ENCODE peak calls at places on chromosomes 5 and 9, in ten cellular contexts. One of them, this sample, is unnamed.

GRCh38 chr5:135194573-135195266 is 160.7 kb upstream of the PITX1 start:
- DNase-seq in foreskin melanocyte: no peak
- DNase-seq in left colon: no peak
- DNase-seq in Daoy: peak; percentile 45
- DNase-seq in KG1: no peak
- DNase-seq in NAMALWA: no peak
- DNase-seq in amygdala: no peak
- DNase-seq in left cardiac atrium: peak; percentile 49
- DNase-seq in hippocampal formation: no peak
- DNase-seq in anterior cingulate cortex: no peak
- DNase-seq in this sample: no peak

GRCh38 chr9:132761602-132762001 is 91.3 kb downstream of the GTF3C4 start:
- DNase-seq in foreskin melanocyte: no peak
- DNase-seq in left cardiac atrium: no peak
- DNase-seq in NAMALWA: no peak
- DNase-seq in left colon: no peak
- DNase-seq in hippocampal formation: no peak
- DNase-seq in KG1: no peak
- DNase-seq in anterior cingulate cortex: no peak
- DNase-seq in amygdala: no peak
- DNase-seq in Daoy: no peak
- DNase-seq in this sample: no peak

GRCh38 chr5:134136771-134137170 is 22.3 kb downstream of the TCF7 start:
- DNase-seq in anterior cingulate cortex: no peak
- DNase-seq in hippocampal formation: no peak
- DNase-seq in left colon: peak; percentile 2
- DNase-seq in NAMALWA: no peak
- DNase-seq in KG1: no peak
- DNase-seq in Daoy: no peak
- DNase-seq in left cardiac atrium: peak; percentile 2
- DNase-seq in amygdala: no peak
- DNase-seq in foreskin melanocyte: no peak
- DNase-seq in this sample: no peak

GRCh38 chr9:108933231-108933630 is 693 bp downstream of the ELP1 start:
- DNase-seq in foreskin melanocyte: peak; percentile 7
- DNase-seq in Daoy: peak; percentile 18
- DNase-seq in left cardiac atrium: no peak
- DNase-seq in hippocampal formation: no peak
- DNase-seq in KG1: no peak
- DNase-seq in NAMALWA: no peak
- DNase-seq in anterior cingulate cortex: no peak
- DNase-seq in left colon: no peak
- DNase-seq in amygdala: no peak
- DNase-seq in this sample: peak; percentile 32

GRCh38 chr5:157559301-157559700 is 16.3 kb downstream of the ADAM19 start:
- DNase-seq in KG1: no peak
- DNase-seq in left cardiac atrium: no peak
- DNase-seq in amygdala: no peak
- DNase-seq in Daoy: peak; percentile 52
- DNase-seq in hippocampal formation: no peak
- DNase-seq in NAMALWA: no peak
- DNase-seq in foreskin melanocyte: no peak
- DNase-seq in left colon: no peak
- DNase-seq in anterior cingulate cortex: no peak
- DNase-seq in this sample: peak; percentile 63

GRCh38 chr5:153711755-153712154 is 221.3 kb downstream of the GRIA1 start:
- DNase-seq in left colon: no peak
- DNase-seq in hippocampal formation: no peak
- DNase-seq in KG1: no peak
- DNase-seq in left cardiac atrium: no peak
- DNase-seq in foreskin melanocyte: no peak
- DNase-seq in anterior cingulate cortex: no peak
- DNase-seq in NAMALWA: no peak
- DNase-seq in Daoy: no peak
- DNase-seq in amygdala: no peak
- DNase-seq in this sample: peak; percentile 12

GRCh38 chr5:168234133-168234532 is 57.3 kb upstream of the WWC1 start:
- DNase-seq in left cardiac atrium: no peak
- DNase-seq in anterior cingulate cortex: no peak
- DNase-seq in hippocampal formation: no peak
- DNase-seq in NAMALWA: no peak
- DNase-seq in left colon: no peak
- DNase-seq in foreskin melanocyte: no peak
- DNase-seq in KG1: no peak
- DNase-seq in amygdala: no peak
- DNase-seq in Daoy: no peak
- DNase-seq in this sample: no peak

GRCh38 chr9:4306066-4306787 is 6.4 kb upstream of the GLIS3 start:
- DNase-seq in left cardiac atrium: no peak
- DNase-seq in hippocampal formation: no peak
- DNase-seq in Daoy: no peak
- DNase-seq in NAMALWA: no peak
- DNase-seq in left colon: no peak
- DNase-seq in foreskin melanocyte: no peak
- DNase-seq in anterior cingulate cortex: no peak
- DNase-seq in amygdala: no peak
- DNase-seq in KG1: no peak
- DNase-seq in this sample: peak; percentile 71

GRCh38 chr5:94707359-94707758 is 88.9 kb downstream of the SLF1 start:
- DNase-seq in hippocampal formation: no peak
- DNase-seq in NAMALWA: no peak
- DNase-seq in anterior cingulate cortex: no peak
- DNase-seq in left colon: no peak
- DNase-seq in foreskin melanocyte: no peak
- DNase-seq in KG1: no peak
- DNase-seq in left cardiac atrium: no peak
- DNase-seq in Daoy: no peak
- DNase-seq in amygdala: no peak
- DNase-seq in this sample: peak; percentile 61

GRCh38 chr5:9564752-9565151 is 18.9 kb upstream of the SEMA5A start:
- DNase-seq in Daoy: no peak
- DNase-seq in amygdala: no peak
- DNase-seq in KG1: no peak
- DNase-seq in hippocampal formation: no peak
- DNase-seq in left cardiac atrium: no peak
- DNase-seq in anterior cingulate cortex: no peak
- DNase-seq in foreskin melanocyte: no peak
- DNase-seq in left colon: no peak
- DNase-seq in NAMALWA: no peak
- DNase-seq in this sample: peak; percentile 56

GRCh38 chr9:12775373-12775962 is 648 bp downstream of the LURAP1L start:
- DNase-seq in anterior cingulate cortex: peak; percentile 52
- DNase-seq in left cardiac atrium: peak; percentile 28
- DNase-seq in amygdala: peak; percentile 59
- DNase-seq in left colon: peak; percentile 45
- DNase-seq in KG1: no peak
- DNase-seq in NAMALWA: no peak
- DNase-seq in Daoy: peak; percentile 43
- DNase-seq in hippocampal formation: no peak
- DNase-seq in foreskin melanocyte: peak; percentile 19
- DNase-seq in this sample: no peak

GRCh38 chr5:131628990-131629389 is 6.0 kb downstream of the RAPGEF6 start:
- DNase-seq in KG1: no peak
- DNase-seq in amygdala: no peak
- DNase-seq in left colon: no peak
- DNase-seq in Daoy: peak; percentile 59
- DNase-seq in left cardiac atrium: no peak
- DNase-seq in NAMALWA: no peak
- DNase-seq in foreskin melanocyte: no peak
- DNase-seq in anterior cingulate cortex: no peak
- DNase-seq in hippocampal formation: no peak
- DNase-seq in this sample: peak; percentile 33

GRCh38 chr5:4963265-4963664 is 176.9 kb upstream of the ADAMTS16 start:
- DNase-seq in KG1: no peak
- DNase-seq in left cardiac atrium: no peak
- DNase-seq in amygdala: no peak
- DNase-seq in NAMALWA: no peak
- DNase-seq in hippocampal formation: no peak
- DNase-seq in left colon: no peak
- DNase-seq in Daoy: no peak
- DNase-seq in foreskin melanocyte: no peak
- DNase-seq in anterior cingulate cortex: no peak
- DNase-seq in this sample: no peak

GRCh38 chr9:138098116-138098907 is 220.7 kb downstream of the CACNA1B start:
- DNase-seq in left colon: no peak
- DNase-seq in left cardiac atrium: no peak
- DNase-seq in KG1: no peak
- DNase-seq in anterior cingulate cortex: no peak
- DNase-seq in amygdala: no peak
- DNase-seq in foreskin melanocyte: no peak
- DNase-seq in hippocampal formation: no peak
- DNase-seq in Daoy: peak; percentile 2
- DNase-seq in NAMALWA: no peak
- DNase-seq in this sample: no peak

GRCh38 chr5:148620696-148621095 is 33.6 kb downstream of the HTR4 start:
- DNase-seq in hippocampal formation: no peak
- DNase-seq in left cardiac atrium: no peak
- DNase-seq in left colon: no peak
- DNase-seq in anterior cingulate cortex: no peak
- DNase-seq in KG1: no peak
- DNase-seq in NAMALWA: no peak
- DNase-seq in Daoy: peak; percentile 54
- DNase-seq in amygdala: no peak
- DNase-seq in foreskin melanocyte: no peak
- DNase-seq in this sample: no peak

GRCh38 chr5:148937830-148938534 is 111.6 kb downstream of the ADRB2 start:
- DNase-seq in NAMALWA: no peak
- DNase-seq in foreskin melanocyte: no peak
- DNase-seq in anterior cingulate cortex: no peak
- DNase-seq in left cardiac atrium: no peak
- DNase-seq in KG1: no peak
- DNase-seq in Daoy: no peak
- DNase-seq in hippocampal formation: no peak
- DNase-seq in left colon: no peak
- DNase-seq in amygdala: no peak
- DNase-seq in this sample: no peak

GRCh38 chr5:25439025-25439424 is 794.2 kb upstream of the CDH10 start:
- DNase-seq in Daoy: no peak
- DNase-seq in NAMALWA: no peak
- DNase-seq in left cardiac atrium: no peak
- DNase-seq in left colon: no peak
- DNase-seq in amygdala: no peak
- DNase-seq in foreskin melanocyte: no peak
- DNase-seq in KG1: no peak
- DNase-seq in hippocampal formation: no peak
- DNase-seq in anterior cingulate cortex: no peak
- DNase-seq in this sample: no peak

GRCh38 chr5:79832911-79833310 is 143.3 kb downstream of the CMYA5 start:
- DNase-seq in Daoy: no peak
- DNase-seq in KG1: no peak
- DNase-seq in left cardiac atrium: no peak
- DNase-seq in anterior cingulate cortex: no peak
- DNase-seq in amygdala: no peak
- DNase-seq in left colon: no peak
- DNase-seq in foreskin melanocyte: no peak
- DNase-seq in NAMALWA: no peak
- DNase-seq in hippocampal formation: no peak
- DNase-seq in this sample: no peak

GRCh38 chr5:98768160-98769005 is 5.1 kb upstream of the RGMB start:
- DNase-seq in foreskin melanocyte: peak; percentile 61
- DNase-seq in left cardiac atrium: no peak
- DNase-seq in NAMALWA: peak; percentile 61
- DNase-seq in amygdala: peak; percentile 57
- DNase-seq in hippocampal formation: peak; percentile 67
- DNase-seq in KG1: no peak
- DNase-seq in Daoy: peak; percentile 70
- DNase-seq in anterior cingulate cortex: no peak
- DNase-seq in left colon: peak; percentile 58
- DNase-seq in this sample: peak; percentile 73

GRCh38 chr9:126624912-126625311 is 11.2 kb downstream of the LMX1B start:
- DNase-seq in amygdala: no peak
- DNase-seq in NAMALWA: no peak
- DNase-seq in left colon: no peak
- DNase-seq in left cardiac atrium: no peak
- DNase-seq in hippocampal formation: no peak
- DNase-seq in KG1: no peak
- DNase-seq in Daoy: no peak
- DNase-seq in foreskin melanocyte: no peak
- DNase-seq in anterior cingulate cortex: no peak
- DNase-seq in this sample: no peak

This sample was measured in choroid plexus epithelial cell.